ENCODE peak calls at places on chromosomes 13 and 19, in six cellular contexts. One of them, this sample, is unnamed.

GRCh38 chr13:106423530-106423929 is 111.9 kb downstream of the EFNB2 start:
- DNase-seq in HCT116: no peak
- DNase-seq in endodermal cell: no peak
- DNase-seq in psoas muscle: no peak
- DNase-seq in lower lobe of right lung: no peak
- DNase-seq in left ventricle myocardium inferior: no peak
- DNase-seq in this sample: no peak

GRCh38 chr13:25037057-25037813 is 58.7 kb upstream of the PABPC3 start:
- DNase-seq in HCT116: peak
- DNase-seq in endodermal cell: peak
- DNase-seq in psoas muscle: no peak
- DNase-seq in lower lobe of right lung: no peak
- DNase-seq in left ventricle myocardium inferior: no peak
- DNase-seq in this sample: peak

GRCh38 chr13:81606074-81606473 is 1265.1 kb upstream of the SPRY2 start:
- DNase-seq in HCT116: no peak
- DNase-seq in endodermal cell: no peak
- DNase-seq in psoas muscle: no peak
- DNase-seq in lower lobe of right lung: no peak
- DNase-seq in left ventricle myocardium inferior: no peak
- DNase-seq in this sample: no peak

GRCh38 chr19:47190167-47190727 is 40.8 kb downstream of the BBC3 start:
- DNase-seq in HCT116: peak
- DNase-seq in endodermal cell: no peak
- DNase-seq in psoas muscle: peak
- DNase-seq in lower lobe of right lung: peak
- DNase-seq in left ventricle myocardium inferior: peak
- DNase-seq in this sample: no peak

GRCh38 chr13:106373989-106374572 is 161.4 kb downstream of the EFNB2 start:
- DNase-seq in HCT116: no peak
- DNase-seq in endodermal cell: peak
- DNase-seq in psoas muscle: no peak
- DNase-seq in lower lobe of right lung: no peak
- DNase-seq in left ventricle myocardium inferior: no peak
- DNase-seq in this sample: peak

GRCh38 chr13:44471686-44472085 is 98.1 kb downstream of the SERP2 start:
- DNase-seq in HCT116: no peak
- DNase-seq in endodermal cell: no peak
- DNase-seq in psoas muscle: no peak
- DNase-seq in lower lobe of right lung: no peak
- DNase-seq in left ventricle myocardium inferior: no peak
- DNase-seq in this sample: no peak

GRCh38 chr13:38630780-38631179 is 56.1 kb upstream of the FREM2 start:
- DNase-seq in HCT116: no peak
- DNase-seq in endodermal cell: no peak
- DNase-seq in psoas muscle: no peak
- DNase-seq in lower lobe of right lung: no peak
- DNase-seq in left ventricle myocardium inferior: no peak
- DNase-seq in this sample: no peak

GRCh38 chr13:50598338-50598737 is 245.2 kb downstream of the DLEU7 start:
- DNase-seq in HCT116: no peak
- DNase-seq in endodermal cell: no peak
- DNase-seq in psoas muscle: no peak
- DNase-seq in lower lobe of right lung: no peak
- DNase-seq in left ventricle myocardium inferior: no peak
- DNase-seq in this sample: no peak

GRCh38 chr13:23159587-23160240 is 21.1 kb upstream of the SGCG start:
- DNase-seq in HCT116: no peak
- DNase-seq in endodermal cell: peak
- DNase-seq in psoas muscle: no peak
- DNase-seq in lower lobe of right lung: no peak
- DNase-seq in left ventricle myocardium inferior: no peak
- DNase-seq in this sample: no peak

GRCh38 chr19:35592226-35592625 is 6.3 kb downstream of the PMIS2 start:
- DNase-seq in HCT116: peak
- DNase-seq in endodermal cell: peak
- DNase-seq in psoas muscle: no peak
- DNase-seq in lower lobe of right lung: no peak
- DNase-seq in left ventricle myocardium inferior: no peak
- DNase-seq in this sample: no peak

GRCh38 chr13:20174656-20175405 is 14.0 kb upstream of the GJA3 start:
- DNase-seq in HCT116: peak
- DNase-seq in endodermal cell: peak
- DNase-seq in psoas muscle: peak
- DNase-seq in lower lobe of right lung: peak
- DNase-seq in left ventricle myocardium inferior: peak
- DNase-seq in this sample: no peak

GRCh38 chr13:46683879-46684278 is 113.1 kb downstream of the ESD start:
- DNase-seq in HCT116: no peak
- DNase-seq in endodermal cell: no peak
- DNase-seq in psoas muscle: no peak
- DNase-seq in lower lobe of right lung: no peak
- DNase-seq in left ventricle myocardium inferior: no peak
- DNase-seq in this sample: no peak

GRCh38 chr13:46675016-46675415 is 121.9 kb downstream of the ESD start:
- DNase-seq in HCT116: no peak
- DNase-seq in endodermal cell: no peak
- DNase-seq in psoas muscle: no peak
- DNase-seq in lower lobe of right lung: no peak
- DNase-seq in left ventricle myocardium inferior: no peak
- DNase-seq in this sample: no peak

GRCh38 chr13:46682015-46682414 is 114.9 kb downstream of the ESD start:
- DNase-seq in HCT116: no peak
- DNase-seq in endodermal cell: no peak
- DNase-seq in psoas muscle: no peak
- DNase-seq in lower lobe of right lung: no peak
- DNase-seq in left ventricle myocardium inferior: no peak
- DNase-seq in this sample: no peak

GRCh38 chr13:46676378-46676725 is 120.6 kb downstream of the ESD start:
- DNase-seq in HCT116: no peak
- DNase-seq in endodermal cell: no peak
- DNase-seq in psoas muscle: no peak
- DNase-seq in lower lobe of right lung: no peak
- DNase-seq in left ventricle myocardium inferior: no peak
- DNase-seq in this sample: no peak

GRCh38 chr13:46679369-46680180 is 117.4 kb downstream of the ESD start:
- DNase-seq in HCT116: no peak
- DNase-seq in endodermal cell: no peak
- DNase-seq in psoas muscle: no peak
- DNase-seq in lower lobe of right lung: no peak
- DNase-seq in left ventricle myocardium inferior: no peak
- DNase-seq in this sample: peak
- H3K4me3 ChIP-seq in HCT116: no peak
- H3K4me3 ChIP-seq in endodermal cell: no peak
- H3K4me3 ChIP-seq in psoas muscle: peak
- H3K4me3 ChIP-seq in lower lobe of right lung: peak
- H3K4me3 ChIP-seq in left ventricle myocardium inferior: peak
- H3K4me3 ChIP-seq in this sample: peak

GRCh38 chr19:1082928-1083816 is 12.0 kb downstream of the POLR2E start:
- DNase-seq in HCT116: no peak
- DNase-seq in endodermal cell: no peak
- DNase-seq in psoas muscle: no peak
- DNase-seq in lower lobe of right lung: no peak
- DNase-seq in left ventricle myocardium inferior: no peak
- DNase-seq in this sample: no peak
- H3K4me3 ChIP-seq in HCT116: no peak
- H3K4me3 ChIP-seq in endodermal cell: no peak
- H3K4me3 ChIP-seq in psoas muscle: peak
- H3K4me3 ChIP-seq in lower lobe of right lung: peak
- H3K4me3 ChIP-seq in left ventricle myocardium inferior: peak
- H3K4me3 ChIP-seq in this sample: no peak

DNA sequence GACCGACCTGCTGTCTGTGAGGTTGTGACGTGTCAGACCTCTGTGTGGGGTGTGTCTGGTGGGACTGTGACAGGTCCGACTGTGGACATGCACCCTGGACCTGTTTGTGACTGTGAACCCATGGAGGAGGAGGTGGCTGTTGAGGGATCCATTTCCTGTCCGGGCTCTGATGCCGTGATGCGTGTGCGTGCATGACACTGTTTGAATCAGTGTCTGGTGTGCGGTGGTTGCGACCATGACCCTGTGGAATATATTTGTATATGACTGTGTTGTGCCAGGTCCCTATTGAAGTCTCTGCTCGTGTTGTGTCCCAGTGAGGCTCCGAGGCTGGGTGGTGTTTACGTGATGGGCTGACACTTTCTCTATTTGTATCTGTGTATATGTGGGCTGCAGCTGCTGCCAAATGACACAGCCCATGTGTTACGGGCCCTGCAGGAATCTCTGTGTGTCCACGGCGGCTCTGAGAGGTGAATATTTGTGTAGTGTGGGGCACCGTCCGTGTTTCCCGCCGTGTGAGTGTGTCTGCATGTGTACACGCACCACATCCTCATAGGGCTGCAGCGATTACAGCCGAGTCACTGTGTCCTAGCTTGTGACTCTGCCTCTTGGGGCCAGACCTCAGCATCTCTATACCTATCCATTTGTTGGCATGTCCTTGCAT is 18.3 kb downstream of the CCDC97 start:
- DNase-seq in HCT116: no peak
- DNase-seq in endodermal cell: no peak
- DNase-seq in psoas muscle: no peak
- DNase-seq in lower lobe of right lung: no peak
- DNase-seq in left ventricle myocardium inferior: no peak
- DNase-seq in this sample: no peak
- H3K4me3 ChIP-seq in HCT116: no peak
- H3K4me3 ChIP-seq in endodermal cell: no peak
- H3K4me3 ChIP-seq in psoas muscle: peak
- H3K4me3 ChIP-seq in lower lobe of right lung: peak
- H3K4me3 ChIP-seq in left ventricle myocardium inferior: peak
- H3K4me3 ChIP-seq in this sample: no peak

GRCh38 chr13:100933841-100934240 is 259.2 kb upstream of the TMTC4 start:
- DNase-seq in HCT116: no peak
- DNase-seq in endodermal cell: no peak
- DNase-seq in psoas muscle: no peak
- DNase-seq in lower lobe of right lung: no peak
- DNase-seq in left ventricle myocardium inferior: no peak
- DNase-seq in this sample: no peak
- H3K4me3 ChIP-seq in HCT116: no peak
- H3K4me3 ChIP-seq in endodermal cell: no peak
- H3K4me3 ChIP-seq in psoas muscle: no peak
- H3K4me3 ChIP-seq in lower lobe of right lung: no peak
- H3K4me3 ChIP-seq in left ventricle myocardium inferior: no peak
- H3K4me3 ChIP-seq in this sample: no peak

GRCh38 chr13:112955271-112955937 is 13.6 kb upstream of the MCF2L start:
- DNase-seq in HCT116: no peak
- DNase-seq in endodermal cell: no peak
- DNase-seq in psoas muscle: no peak
- DNase-seq in lower lobe of right lung: no peak
- DNase-seq in left ventricle myocardium inferior: no peak
- DNase-seq in this sample: no peak

GRCh38 chr13:112958127-112958989 is 10.7 kb upstream of the MCF2L start:
- DNase-seq in HCT116: no peak
- DNase-seq in endodermal cell: peak
- DNase-seq in psoas muscle: no peak
- DNase-seq in lower lobe of right lung: no peak
- DNase-seq in left ventricle myocardium inferior: no peak
- DNase-seq in this sample: no peak

GRCh38 chr13:112956516-112957294 is 12.3 kb upstream of the MCF2L start:
- DNase-seq in HCT116: no peak
- DNase-seq in endodermal cell: no peak
- DNase-seq in psoas muscle: no peak
- DNase-seq in lower lobe of right lung: no peak
- DNase-seq in left ventricle myocardium inferior: no peak
- DNase-seq in this sample: no peak

GRCh38 chr13:112955956-112956355 is 13.1 kb upstream of the MCF2L start:
- DNase-seq in HCT116: no peak
- DNase-seq in endodermal cell: no peak
- DNase-seq in psoas muscle: no peak
- DNase-seq in lower lobe of right lung: no peak
- DNase-seq in left ventricle myocardium inferior: no peak
- DNase-seq in this sample: no peak

DNA sequence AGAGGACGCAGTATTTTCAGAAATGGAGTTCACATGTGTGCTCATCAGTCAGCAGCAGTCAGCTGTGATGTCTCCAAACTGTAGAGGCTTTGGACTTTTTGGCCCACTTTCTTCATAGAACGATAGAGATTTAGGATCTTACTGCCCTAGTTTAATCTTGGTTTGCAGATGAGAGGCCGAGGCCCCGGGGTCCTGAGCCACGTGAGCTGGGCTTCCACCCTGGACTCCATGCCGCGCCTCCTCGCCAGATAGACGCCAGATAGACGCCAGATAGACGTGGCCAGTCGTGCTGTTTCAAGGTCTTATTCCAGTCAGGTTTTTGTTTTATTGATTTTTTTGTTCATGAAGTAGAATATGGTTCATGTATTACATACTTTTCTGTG is 11.7 kb upstream of the MCF2L start:
- DNase-seq in HCT116: no peak
- DNase-seq in endodermal cell: no peak
- DNase-seq in psoas muscle: no peak
- DNase-seq in lower lobe of right lung: no peak
- DNase-seq in left ventricle myocardium inferior: no peak
- DNase-seq in this sample: no peak
- H3K4me3 ChIP-seq in HCT116: no peak
- H3K4me3 ChIP-seq in endodermal cell: no peak
- H3K4me3 ChIP-seq in psoas muscle: no peak
- H3K4me3 ChIP-seq in lower lobe of right lung: no peak
- H3K4me3 ChIP-seq in left ventricle myocardium inferior: no peak
- H3K4me3 ChIP-seq in this sample: no peak

GRCh38 chr13:96925466-96925865 is 68.8 kb downstream of the OXGR1 start:
- DNase-seq in HCT116: no peak
- DNase-seq in endodermal cell: no peak
- DNase-seq in psoas muscle: no peak
- DNase-seq in lower lobe of right lung: no peak
- DNase-seq in left ventricle myocardium inferior: no peak
- DNase-seq in this sample: no peak
- H3K4me3 ChIP-seq in HCT116: no peak
- H3K4me3 ChIP-seq in endodermal cell: no peak
- H3K4me3 ChIP-seq in psoas muscle: no peak
- H3K4me3 ChIP-seq in lower lobe of right lung: no peak
- H3K4me3 ChIP-seq in left ventricle myocardium inferior: no peak
- H3K4me3 ChIP-seq in this sample: no peak

DNA sequence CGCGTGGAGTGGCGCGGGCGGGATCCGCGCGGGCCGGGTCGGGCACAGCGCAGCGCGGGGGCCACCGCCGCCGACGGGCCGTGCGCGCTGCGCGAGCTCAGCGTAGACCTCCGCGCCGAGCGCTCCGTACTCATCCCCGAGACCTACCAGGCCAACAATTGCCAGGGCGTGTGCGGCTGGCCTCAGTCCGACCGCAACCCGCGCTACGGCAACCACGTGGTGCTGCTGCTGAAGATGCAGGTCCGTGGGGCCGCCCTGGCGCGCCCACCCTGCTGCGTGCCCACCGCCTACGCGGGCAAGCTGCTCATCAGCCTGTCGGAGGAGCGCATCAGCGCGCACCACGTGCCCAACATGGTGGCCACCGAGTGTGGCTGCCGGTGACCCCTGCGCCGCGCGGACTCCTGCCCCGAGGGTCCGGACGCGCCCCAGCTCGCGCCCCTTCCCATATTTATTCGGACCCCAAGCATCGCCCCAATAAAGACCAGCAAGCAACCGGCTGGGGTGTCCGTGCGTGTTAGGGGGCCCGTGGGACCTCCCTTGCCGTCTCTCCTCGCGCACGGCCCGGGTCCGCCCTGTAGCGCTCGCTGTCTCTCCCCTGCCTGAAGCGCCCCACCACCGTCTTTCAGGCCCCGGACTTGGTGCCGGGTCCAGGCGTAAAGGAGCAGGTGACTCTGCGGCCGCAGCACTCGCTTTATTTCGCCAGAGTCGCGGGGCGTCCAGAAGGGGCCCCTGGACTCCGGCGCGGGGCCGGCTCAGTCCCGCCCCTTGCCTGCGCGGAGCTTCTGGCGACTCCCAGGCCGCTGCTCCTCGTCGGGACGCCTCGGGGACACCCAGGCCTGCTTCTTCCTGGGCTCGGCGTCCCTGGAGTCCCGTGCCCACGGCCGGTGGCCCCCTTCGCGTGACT is 2.7 kb downstream of the AMH start:
- DNase-seq in HCT116: no peak
- DNase-seq in endodermal cell: no peak
- DNase-seq in psoas muscle: no peak
- DNase-seq in lower lobe of right lung: no peak
- DNase-seq in left ventricle myocardium inferior: no peak
- DNase-seq in this sample: no peak
- H3K4me3 ChIP-seq in HCT116: no peak
- H3K4me3 ChIP-seq in endodermal cell: no peak
- H3K4me3 ChIP-seq in psoas muscle: no peak
- H3K4me3 ChIP-seq in lower lobe of right lung: peak
- H3K4me3 ChIP-seq in left ventricle myocardium inferior: peak
- H3K4me3 ChIP-seq in this sample: no peak

This sample was measured in DND-41.